ENCODE peak calls at places on chromosomes 2 and 18, in seven cellular contexts. Y is fibroblast of lung, J is foreskin fibroblast, D is A549, E is RWPE2, G is mammary epithelial cell, O is kidney. S is an unnamed sample.
A peak's percentile ranks its signal among the peaks of the same experiment; 100 is the strongest.

GRCh38 chr2:151716721-151717120 is 17.6 kb downstream of the NEB start:
- DNase-seq in Y (no peak), J (peak; percentile 1), D (no peak), E (no peak), G (no peak), O (no peak), S (no peak)

GRCh38 chr2:216636570-216637450 is 3.6 kb downstream of the IGFBP2 start:
- DNase-seq in Y (peak; percentile 56), J (peak; percentile 54), D (peak; percentile 67), E (peak; percentile 80), G (peak; percentile 88), O (peak; percentile 77), S (peak; percentile 65)

GRCh38 chr2:191319181-191319580 is 74.0 kb downstream of the MYO1B start:
- DNase-seq in Y (peak; percentile 48), J (peak; percentile 58), D (no peak), E (no peak), G (peak; percentile 69), O (no peak), S (no peak)

GRCh38 chr2:9548506-9548905 is 7.1 kb downstream of the ADAM17 start:
- DNase-seq in Y (peak; percentile 48), J (peak; percentile 32), D (no peak), E (no peak), G (peak; percentile 32), O (no peak), S (no peak)

GRCh38 chr2:37585982-37586621 is 85.3 kb downstream of the CDC42EP3 start:
- DNase-seq in Y (peak; percentile 86), J (peak; percentile 92), D (no peak), E (peak; percentile 79), G (peak; percentile 94), O (peak; percentile 82), S (no peak)

GRCh38 chr18:49723648-49724180 is 89.6 kb downstream of the ACAA2 start:
- DNase-seq in Y (peak; percentile 78), J (no peak), D (no peak), E (no peak), G (peak; percentile 97), O (no peak), S (no peak)

GRCh38 chr2:197599285-197599965 is 76.0 kb downstream of the RFTN2 start:
- DNase-seq in Y (peak; percentile 57), J (no peak), D (peak; percentile 28), E (no peak), G (peak; percentile 54), O (no peak), S (peak; percentile 26)

GRCh38 chr2:64637931-64638330 is 15.8 kb downstream of the SERTAD2 start:
- DNase-seq in Y (no peak), J (no peak), D (no peak), E (no peak), G (peak; percentile 60), O (no peak), S (no peak)

GRCh38 chr18:67672719-67673118 is 156.2 kb upstream of the DSEL start:
- DNase-seq in Y (no peak), J (no peak), D (no peak), E (no peak), G (no peak), O (no peak), S (no peak)

GRCh38 chr2:44918095-44918775 is 23.3 kb upstream of the SIX3 start:
- DNase-seq in Y (no peak), J (no peak), D (no peak), E (no peak), G (peak; percentile 46), O (no peak), S (no peak)

GRCh38 chr2:54207666-54208195 is 48.3 kb downstream of the TSPYL6 start:
- DNase-seq in Y (peak; percentile 79), J (peak; percentile 57), D (no peak), E (no peak), G (no peak), O (no peak), S (no peak)

GRCh38 chr2:162118166-162119031 is 33.6 kb downstream of the GCG start:
- DNase-seq in Y (peak; percentile 35), J (peak; percentile 86), D (no peak), E (no peak), G (peak; percentile 91), O (no peak), S (peak; percentile 36)

GRCh38 chr2:37453024-37453423 is 108.6 kb downstream of the QPCT start:
- DNase-seq in Y (no peak), J (no peak), D (no peak), E (no peak), G (no peak), O (no peak), S (no peak)

GRCh38 chr2:240922982-240923537 is 16.9 kb downstream of the CROCC2 start:
- DNase-seq in Y (no peak), J (no peak), D (no peak), E (peak; percentile 42), G (no peak), O (peak; percentile 35), S (no peak)

GRCh38 chr18:62799977-62800376 is 84.6 kb downstream of the PHLPP1 start:
- DNase-seq in Y (no peak), J (no peak), D (no peak), E (no peak), G (no peak), O (no peak), S (no peak)

GRCh38 chr18:62808116-62808515 is 92.8 kb downstream of the PHLPP1 start:
- DNase-seq in Y (no peak), J (no peak), D (no peak), E (no peak), G (no peak), O (no peak), S (no peak)

GRCh38 chr18:62797329-62797728 is 82.0 kb downstream of the PHLPP1 start:
- DNase-seq in Y (no peak), J (no peak), D (no peak), E (no peak), G (no peak), O (no peak), S (no peak)

GRCh38 chr18:62807406-62807805 is 92.1 kb downstream of the PHLPP1 start:
- DNase-seq in Y (no peak), J (no peak), D (no peak), E (no peak), G (no peak), O (no peak), S (no peak)

DNA sequence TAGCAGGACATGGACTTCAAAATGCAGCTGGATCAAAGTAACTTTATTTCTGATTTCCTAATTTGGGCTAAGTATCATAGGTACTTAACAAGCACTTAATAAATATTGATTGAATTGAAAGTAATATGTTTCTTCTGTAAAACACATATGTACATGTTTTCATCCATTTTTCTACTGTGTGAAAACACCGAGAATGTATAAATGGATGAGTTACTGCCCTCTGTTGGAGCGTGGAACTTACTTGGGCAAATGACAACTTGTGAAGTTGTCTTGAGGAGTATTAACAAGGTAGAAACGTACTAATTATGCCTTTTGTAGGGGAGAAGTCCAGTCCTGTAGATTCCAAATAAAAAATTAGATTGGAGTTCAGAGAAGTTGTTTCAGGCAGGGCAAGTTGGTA is 87.2 kb downstream of the PHLPP1 start:
- DNase-seq in Y (peak; percentile 17), J (no peak), D (no peak), E (no peak), G (no peak), O (no peak), S (no peak)
- H3K4me3 ChIP-seq in Y (no peak overlapping the region), J (no peak overlapping the region), D (no peak overlapping the region), E (no peak overlapping the region), G (no peak overlapping the region), O (no peak overlapping the region), S (no peak overlapping the region)

DNA sequence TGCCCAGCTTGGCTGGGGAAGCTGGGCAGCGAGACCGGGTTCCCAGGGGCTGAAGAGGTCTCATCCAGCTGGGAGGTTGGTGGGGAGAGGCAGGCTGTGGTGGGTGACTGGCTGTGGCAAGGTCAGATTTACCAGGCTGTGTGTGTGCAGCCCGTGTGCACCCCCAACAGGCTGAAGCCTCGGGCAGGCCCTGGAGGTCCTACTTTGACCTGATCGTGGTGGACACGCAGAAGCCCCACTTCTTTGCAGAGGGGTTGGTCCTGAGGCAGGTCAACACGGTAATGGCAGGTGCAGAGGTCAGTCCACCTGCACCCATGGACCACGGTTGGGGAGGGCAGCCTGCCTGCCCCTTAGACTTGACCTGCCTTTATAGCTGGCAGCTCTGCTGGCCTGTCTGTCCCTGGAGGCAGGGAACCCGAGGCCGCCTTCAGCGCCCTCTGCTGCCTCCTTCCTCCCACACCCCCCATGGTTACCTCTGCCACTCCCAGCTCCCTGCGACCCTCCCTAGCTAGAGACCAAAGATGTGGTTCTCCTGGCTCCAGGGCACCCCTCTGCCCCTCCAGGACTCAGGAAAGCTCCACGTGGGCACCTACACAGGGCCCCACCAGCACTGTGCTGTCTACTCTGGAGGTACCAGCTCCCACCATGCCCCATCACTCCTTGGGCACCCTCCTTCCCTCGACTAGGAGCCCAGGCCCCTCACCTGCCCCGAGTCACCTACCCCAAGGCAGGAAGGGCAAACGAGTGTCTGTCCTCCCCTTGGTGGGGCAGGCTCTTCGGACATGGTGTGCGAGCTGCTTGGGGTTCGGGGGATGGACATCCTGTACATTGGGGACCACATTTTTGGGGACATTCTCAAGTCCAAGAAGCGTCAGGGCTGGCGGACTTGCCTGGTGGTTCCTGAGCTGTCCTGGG is 4.0 kb downstream of the NT5DC4 start:
- DNase-seq in Y (no peak), J (no peak), D (peak; percentile 46), E (no peak), G (no peak), O (no peak), S (no peak)
- TF ChIP-seq CTCF in Y (peak; percentile 16), J (peak; percentile 21), D (peak; percentile 50), E (peak; percentile 38), G (no peak), O (no peak), S (peak; percentile 32)

GRCh38 chr2:18980104-18980777 is 378.2 kb downstream of the OSR1 start:
- DNase-seq in Y (no peak), J (no peak), D (no peak), E (no peak), G (no peak), O (no peak), S (no peak)

GRCh38 chr2:18975506-18975905 is 382.9 kb downstream of the OSR1 start:
- DNase-seq in Y (no peak), J (no peak), D (no peak), E (no peak), G (no peak), O (no peak), S (no peak)

GRCh38 chr2:18977409-18977808 is 381.0 kb downstream of the OSR1 start:
- DNase-seq in Y (no peak), J (no peak), D (no peak), E (no peak), G (no peak), O (no peak), S (no peak)

GRCh38 chr2:18980778-18981104 is 377.7 kb downstream of the OSR1 start:
- DNase-seq in Y (no peak), J (no peak), D (no peak), E (no peak), G (no peak), O (no peak), S (no peak)

GRCh38 chr2:18976112-18976961 is 382.1 kb downstream of the OSR1 start:
- DNase-seq in Y (peak; percentile 93), J (peak; percentile 92), D (no peak), E (no peak), G (no peak), O (no peak), S (peak; percentile 84)
- H3K4me3 ChIP-seq in Y (peak overlapping the region; percentile 25), J (peak overlapping the region; percentile 13), D (no peak overlapping the region), E (no peak overlapping the region), G (no peak overlapping the region), O (no peak overlapping the region), S (peak overlapping the region; percentile 13)

DNA sequence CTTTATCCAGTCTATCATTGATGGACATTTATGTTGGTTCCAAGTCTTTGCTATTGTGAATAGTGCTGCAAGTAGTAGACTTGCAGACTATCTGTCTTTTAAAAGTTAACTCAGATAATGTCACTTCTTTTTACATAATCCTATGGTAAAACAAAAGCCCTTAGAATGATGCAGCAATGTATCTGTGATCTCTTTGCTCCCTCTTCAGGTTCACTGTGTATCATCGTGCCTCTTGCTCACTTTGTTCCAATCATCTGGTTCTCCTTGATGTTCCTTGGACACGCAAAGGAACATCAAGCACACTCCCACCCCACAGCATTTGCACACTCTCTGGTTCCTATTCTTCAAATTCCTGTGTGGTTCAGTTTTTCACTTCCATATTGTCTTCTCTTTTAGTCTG is 472.5 kb upstream of the ZNF804A start:
- DNase-seq in Y (no peak), J (no peak), D (no peak), E (no peak), G (no peak), O (no peak), S (no peak)
- TF ChIP-seq CTCF in Y (no peak), J (no peak), D (no peak), E (peak; percentile 12), G (no peak), O (no peak), S (no peak)